ENCODE peak calls at places on chromosomes 6 and 20, in five cellular contexts. D is A549, C is K562, M is HepG2, X is H1. O is an unnamed sample.

GRCh38 chr6:40807484-40807883 is 220.3 kb upstream of the LRFN2 start:
- DNase-seq in X (no peak), D (peak), M (no peak), C (no peak), O (no peak)

GRCh38 chr6:19834858-19835257 is 2.3 kb upstream of the ID4 start:
- DNase-seq in D (no peak), M (no peak), C (no peak), X (no peak), O (no peak)

GRCh38 chr6:20370801-20371200 is 30.9 kb upstream of the E2F3 start:
- DNase-seq in D (no peak), C (no peak), M (no peak), X (no peak), O (no peak)

GRCh38 chr6:2790588-2790987 is 25.4 kb downstream of the WRNIP1 start:
- DNase-seq in C (no peak), M (no peak), X (no peak), D (peak), O (peak)

GRCh38 chr6:2127484-2127911 is 117.9 kb downstream of the GMDS start:
- DNase-seq in X (no peak), M (no peak), D (no peak), C (peak), O (no peak)

GRCh38 chr6:116512155-116512559 is 718 bp downstream of the CALHM5 start:
- DNase-seq in X (no peak), D (no peak), M (no peak), C (no peak), O (no peak)

GRCh38 chr6:84417261-84417660 is 189.8 kb upstream of the CEP162 start:
- DNase-seq in C (no peak), X (no peak), M (no peak), D (peak), O (peak)

GRCh38 chr20:12575352-12576095 is 433.2 kb upstream of the SPTLC3 start:
- DNase-seq in C (no peak), M (no peak), D (no peak), X (no peak), O (no peak)

GRCh38 chr6:28996844-28997502 is 8.1 kb downstream of the ZNF311 start:
- DNase-seq in D (no peak), C (peak), M (no peak), X (no peak), O (peak)

GRCh38 chr6:138772596-138773176 is 883 bp upstream of the CCDC28A start:
- DNase-seq in M (no peak), D (no peak), X (no peak), C (peak), O (no peak)

GRCh38 chr6:27502508-27503435 is 29.9 kb upstream of the ZNF184 start:
- DNase-seq in D (peak), M (peak), C (peak), X (no peak), O (peak)

GRCh38 chr20:6767536-6768227 is at the start of gene BMP2:
- DNase-seq in M (no peak), X (no peak), C (peak), D (peak), O (peak)

GRCh38 chr6:137744877-137745276 is 122.2 kb upstream of the TNFAIP3 start:
- DNase-seq in D (no peak), C (no peak), M (no peak), X (no peak), O (no peak)

GRCh38 chr6:34074064-34074739 is 71.7 kb downstream of the GRM4 start:
- DNase-seq in C (no peak), M (no peak), X (no peak), D (no peak), O (no peak)

GRCh38 chr6:7811441-7811840 is 85.5 kb downstream of the BMP6 start:
- DNase-seq in C (no peak), X (no peak), M (no peak), D (no peak), O (no peak)

GRCh38 chr20:23566199-23566932 is 1.9 kb downstream of the CST9L start:
- DNase-seq in D (no peak), C (no peak), M (no peak), X (no peak), O (no peak)

GRCh38 chr20:21096321-21097043 is 9.7 kb downstream of the LINC00237 start:
- DNase-seq in X (no peak), C (peak), M (peak), D (peak), O (peak)

GRCh38 chr6:102417368-102417767 is 1023.9 kb downstream of the GRIK2 start:
- DNase-seq in D (no peak), C (no peak), X (no peak), M (peak), O (no peak)

GRCh38 chr20:63558804-63559484 is 5.0 kb downstream of the FNDC11 start:
- DNase-seq in X (no peak), D (no peak), M (no peak), C (no peak), O (no peak)

GRCh38 chr6:170298688-170299087 is 7.8 kb upstream of the DLL1 start:
- DNase-seq in D (no peak), X (no peak), C (no peak), M (no peak), O (no peak)

GRCh38 chr20:36439040-36439730 is 102.1 kb upstream of the MYL9 start:
- DNase-seq in C (peak), X (peak), D (peak), M (peak), O (peak)

GRCh38 chr6:88376759-88377387 is 210.7 kb upstream of the CNR1 start:
- DNase-seq in C (no peak), X (no peak), D (no peak), M (no peak), O (peak)

GRCh38 chr6:82959385-82959941 is 106.2 kb downstream of the UBE3D start:
- DNase-seq in C (no peak), M (no peak), D (no peak), X (peak), O (peak)

GRCh38 chr6:81722503-81723223 is 29.8 kb downstream of the TENT5A start:
- DNase-seq in C (no peak), X (no peak), D (no peak), M (no peak), O (no peak)

GRCh38 chr6:142735182-142735581 is 209.8 kb downstream of the HIVEP2 start:
- DNase-seq in D (no peak), X (no peak), C (no peak), M (no peak), O (peak)

GRCh38 chr6:71383891-71384489 is 95.4 kb downstream of the OGFRL1 start:
- DNase-seq in M (peak), C (peak), X (no peak), D (peak), O (peak)

GRCh38 chr6:110703010-110703905 is 112.0 kb downstream of the CDK19 start:
- DNase-seq in D (no peak), C (no peak), X (no peak), M (no peak), O (peak)

GRCh38 chr6:126039284-126039683 is 52.9 kb downstream of the TRMT11 start:
- DNase-seq in M (no peak), C (no peak), X (no peak), D (peak), O (peak)

GRCh38 chr6:158286413-158286812 is 25.9 kb upstream of the TULP4 start:
- DNase-seq in X (no peak), C (no peak), D (no peak), M (no peak), O (peak)

GRCh38 chr6:33742837-33743236 is 3.9 kb downstream of the IP6K3 start:
- DNase-seq in C (no peak), X (no peak), D (no peak), M (no peak), O (no peak)

GRCh38 chr6:31538805-31539400 is 2.9 kb downstream of the DDX39B start:
- DNase-seq in D (no peak), C (no peak), X (no peak), M (no peak), O (no peak)

GRCh38 chr6:35736293-35736894 is 438 bp upstream of the ARMC12 start:
- DNase-seq in X (no peak), D (peak), C (peak), M (peak), O (peak)

GRCh38 chr6:84411060-84411629 is 183.7 kb upstream of the CEP162 start:
- DNase-seq in X (no peak), D (peak), M (no peak), C (no peak), O (peak)

GRCh38 chr20:23367770-23368169 is 5.8 kb downstream of the GZF1 start:
- DNase-seq in C (no peak), M (no peak), D (no peak), X (no peak), O (peak)

GRCh38 chr20:63939061-63939935 is 16.9 kb downstream of the UCKL1 start:
- DNase-seq in X (no peak), D (no peak), C (no peak), M (no peak), O (no peak)

GRCh38 chr6:54291146-54291545 is 17.1 kb upstream of the TINAG start:
- DNase-seq in X (no peak), C (no peak), M (no peak), D (no peak), O (peak)

GRCh38 chr6:92945799-92946198 is 473.6 kb downstream of the EPHA7 start:
- DNase-seq in M (no peak), X (no peak), C (no peak), D (no peak), O (no peak)

GRCh38 chr6:29676981-29677601 is 3.9 kb downstream of the ZFP57 start:
- DNase-seq in X (no peak), C (no peak), D (peak), M (no peak), O (no peak)

GRCh38 chr6:40623931-40624330 is 36.8 kb upstream of the LRFN2 start:
- DNase-seq in D (no peak), X (no peak), C (no peak), M (no peak), O (no peak)

GRCh38 chr6:21984135-21984534 is 312.7 kb downstream of the PRL start:
- DNase-seq in C (no peak), D (no peak), M (no peak), X (no peak), O (no peak)

GRCh38 chr6:21985904-21986303 is 310.9 kb downstream of the PRL start:
- DNase-seq in D (no peak), C (no peak), X (no peak), M (no peak), O (no peak)

GRCh38 chr6:21987501-21987957 is 309.3 kb downstream of the PRL start:
- DNase-seq in D (peak), C (peak), X (no peak), M (peak), O (peak)

GRCh38 chr6:21986703-21987102 is 310.1 kb downstream of the PRL start:
- DNase-seq in D (no peak), X (no peak), M (no peak), C (no peak), O (no peak)

GRCh38 chr6:21984551-21984950 is 312.3 kb downstream of the PRL start:
- DNase-seq in M (no peak), X (no peak), D (no peak), C (no peak), O (no peak)
- TF ChIP-seq MAFK in M (no peak), X (no peak), D (no peak), C (no peak), O (no peak)

GRCh38 chr6:100628180-100628579 is 163.5 kb upstream of the SIM1 start:
- DNase-seq in X (no peak), D (no peak), M (no peak), C (no peak), O (no peak)
- TF ChIP-seq MAFK in X (no peak), D (peak), M (peak), C (no peak), O (peak)

DNA sequence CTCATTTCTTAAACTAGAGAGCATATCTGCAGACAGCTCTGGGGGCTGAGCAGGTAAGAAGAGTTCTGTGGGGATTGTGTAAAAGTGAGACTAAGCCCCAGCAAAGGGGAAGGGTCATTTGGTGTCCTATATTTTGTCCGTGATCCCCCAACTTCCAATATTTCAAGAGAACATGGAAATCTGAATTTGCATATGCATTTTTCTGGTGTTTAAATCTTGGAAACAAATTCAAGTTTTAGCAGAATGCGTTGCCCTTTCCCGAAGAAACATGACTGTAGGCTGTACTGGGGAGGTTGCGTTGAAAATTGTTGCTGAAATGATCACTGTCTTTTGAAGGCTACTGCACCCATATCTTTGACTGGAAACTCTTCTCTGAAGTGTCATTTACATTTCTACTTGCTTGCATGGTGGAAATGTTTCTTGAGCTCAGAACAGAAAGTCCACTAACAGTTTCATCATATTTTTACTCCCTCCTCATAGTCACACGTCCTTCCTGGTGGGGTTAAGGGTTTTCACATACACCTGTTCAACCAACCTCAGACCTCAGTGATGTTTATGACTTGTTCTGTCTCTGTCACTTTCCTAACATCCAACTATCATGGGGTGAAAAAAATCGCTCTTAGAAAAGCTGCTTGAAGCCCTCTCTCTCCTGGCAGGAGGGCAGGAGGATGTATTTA is 140.3 kb downstream of the BCAS1 start:
- DNase-seq in M (no peak), C (no peak), X (no peak), D (no peak), O (no peak)
- TF ChIP-seq MAFK in M (no peak), C (no peak), X (no peak), D (no peak), O (no peak)

GRCh38 chr6:548091-548490 is 108.8 kb downstream of the HUS1B start:
- DNase-seq in D (no peak), C (no peak), M (no peak), X (no peak), O (no peak)

GRCh38 chr6:549901-550300 is 107.0 kb downstream of the HUS1B start:
- DNase-seq in X (no peak), M (no peak), D (no peak), C (no peak), O (no peak)

GRCh38 chr6:551405-551804 is 105.5 kb downstream of the HUS1B start:
- DNase-seq in D (peak), C (peak), X (peak), M (peak), O (peak)

GRCh38 chr6:551829-552350 is 105.0 kb downstream of the HUS1B start:
- DNase-seq in C (no peak), M (no peak), X (no peak), D (no peak), O (no peak)

DNA sequence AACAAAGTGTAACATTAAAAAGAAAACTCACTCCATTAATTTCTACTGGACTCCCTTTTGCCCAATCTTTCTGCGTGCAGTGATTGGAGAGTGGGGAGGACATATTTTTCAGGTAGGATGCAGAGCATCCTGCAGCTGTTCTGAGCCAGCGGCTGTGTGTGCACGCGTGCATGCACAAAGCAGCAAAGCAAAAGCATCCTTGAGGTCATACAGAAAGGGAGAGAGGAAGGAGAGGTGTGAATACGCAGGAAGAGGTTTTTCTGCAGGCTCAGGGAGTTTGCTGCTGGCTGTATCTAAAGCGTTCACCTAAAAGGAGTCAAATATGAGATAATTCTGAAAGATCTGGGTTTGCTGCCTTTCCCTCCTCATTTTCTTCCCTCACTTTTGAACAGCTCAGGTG is 108.4 kb downstream of the HUS1B start:
- DNase-seq in D (no peak), C (no peak), X (no peak), M (no peak), O (no peak)
- TF ChIP-seq MAFK in D (no peak), C (no peak), X (no peak), M (no peak), O (no peak)

DNA sequence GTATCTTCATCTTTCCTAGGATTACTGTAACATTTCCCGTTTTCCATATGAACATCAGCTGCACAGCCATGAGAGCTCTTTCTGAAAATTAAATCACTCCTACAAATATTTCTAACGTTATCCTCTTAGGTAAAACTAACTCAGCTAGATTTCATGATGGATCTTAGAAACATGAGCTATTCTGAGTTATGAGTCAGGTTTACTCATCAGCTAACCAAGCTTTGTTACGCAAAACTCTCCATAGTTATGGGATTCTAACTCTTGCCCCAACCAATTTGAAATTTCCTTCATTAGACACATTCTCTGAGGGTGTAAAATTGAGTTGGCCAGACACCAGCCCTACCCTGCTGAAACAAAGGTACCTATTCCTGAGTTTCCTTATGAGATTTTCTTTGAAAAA is 14.0 kb downstream of the DEFB110 start:
- DNase-seq in X (no peak), D (no peak), C (no peak), M (no peak), O (peak)
- TF ChIP-seq MAFK in X (no peak), D (no peak), C (no peak), M (no peak), O (no peak)

O was measured in IMR-90.